ENCODE peak calls at places on chromosomes 6 and 20, in five cellular contexts. X is RWPE1; D is GM04503; U is activated naive CD4-positive, alpha-beta T cell; J is brain microvascular endothelial cell. C is an unnamed sample.

GRCh38 chr6:14747881-14748520 is 497.9 kb upstream of the JARID2 start:
- DNase-seq in X (no peak), D (peak; percentile 77), J (no peak), U (no peak), C (no peak)

GRCh38 chr6:32680055-32680454 is 13.6 kb upstream of the HLA-DQB1 start:
- DNase-seq in X (no peak), D (no peak), U (no peak), J (no peak), C (no peak)

GRCh38 chr6:68339488-68339887 is 295.6 kb upstream of the ADGRB3 start:
- DNase-seq in X (no peak), D (no peak), U (no peak), J (no peak), C (no peak)

GRCh38 chr6:44221291-44221960 is 2.0 kb upstream of the SLC29A1 start:
- DNase-seq in D (peak; percentile 23), J (peak; percentile 58), U (peak; percentile 37), X (peak; percentile 84), C (no peak)

GRCh38 chr20:20083796-20084195 is 31.5 kb downstream of the CFAP61 start:
- DNase-seq in D (no peak), J (no peak), X (peak; percentile 41), U (no peak), C (no peak)

GRCh38 chr6:55568779-55569439 is 10.1 kb downstream of the HMGCLL1 start:
- DNase-seq in U (no peak), X (no peak), J (no peak), D (no peak), C (no peak)

GRCh38 chr6:111642463-111643158 is 36.9 kb upstream of the TRAF3IP2 start:
- DNase-seq in J (peak; percentile 66), D (peak; percentile 43), U (no peak), X (peak; percentile 36), C (no peak)

GRCh38 chr6:42046491-42047219 is 3.7 kb upstream of the TAF8 start:
- DNase-seq in U (no peak), J (no peak), D (no peak), X (no peak), C (no peak)

GRCh38 chr6:110039996-110040383 is 61.9 kb downstream of the GPR6 start:
- DNase-seq in X (peak; percentile 19), J (peak; percentile 22), D (no peak), U (peak; percentile 5), C (no peak)

GRCh38 chr6:49570474-49571079 is 20.1 kb downstream of the C6orf141 start:
- DNase-seq in U (no peak), D (no peak), X (no peak), J (no peak), C (no peak)

GRCh38 chr20:14093652-14094051 is 98.3 kb downstream of the MACROD2 start:
- DNase-seq in J (no peak), X (no peak), U (no peak), D (no peak), C (no peak)